ENCODE peak calls at places on chromosomes 2 and 18, in eight cellular contexts. K is left ventricle myocardium inferior, M is body of pancreas, F is neural progenitor cell, S is fibroblast of lung, E is IMR-90, P is endodermal cell, H is suprapubic skin. R is an unnamed sample.
A peak's percentile ranks its signal among the peaks of the same experiment; 100 is the strongest.

GRCh38 chr2:98761267-98761781 is 30.4 kb upstream of the MGAT4A start:
- DNase-seq in K (no peak), M (no peak), F (no peak), S (no peak), E (no peak), P (no peak), H (no peak), R (no peak)

GRCh38 chr2:85481818-85482777 is 56.9 kb upstream of the MAT2A start:
- DNase-seq in K (no peak), M (no peak), F (no peak), S (no peak), E (no peak), P (no peak), H (no peak), R (no peak)

GRCh38 chr18:36411745-36412168 is 114.2 kb downstream of the FHOD3 start:
- DNase-seq in K (no peak), M (no peak), F (peak; percentile 66), S (no peak), E (peak; percentile 19), P (peak; percentile 90), H (no peak), R (no peak)

GRCh38 chr2:216849987-216850386 is 9.9 kb downstream of the TNP1 start:
- DNase-seq in K (peak; percentile 68), M (peak; percentile 63), F (no peak), S (peak; percentile 49), E (no peak), P (no peak), H (no peak), R (peak; percentile 73)

GRCh38 chr2:209496586-209496982 is 72.7 kb downstream of the MAP2 start:
- DNase-seq in K (no peak), M (no peak), F (no peak), S (peak; percentile 75), E (peak; percentile 40), P (no peak), H (no peak), R (no peak)

GRCh38 chr2:46831037-46831868 is 84.4 kb downstream of the MCFD2 start:
- DNase-seq in K (no peak), M (no peak), F (no peak), S (peak; percentile 64), E (peak; percentile 76), P (no peak), H (no peak), R (no peak)

GRCh38 chr2:138615257-138615656 is 113.7 kb downstream of the SPOPL start:
- DNase-seq in K (no peak), M (no peak), F (no peak), S (peak; percentile 81), E (peak; percentile 80), P (no peak), H (no peak), R (no peak)

GRCh38 chr2:172845008-172845670 is 109.5 kb downstream of the RAPGEF4 start:
- DNase-seq in K (no peak), M (no peak), F (no peak), S (no peak), E (no peak), P (no peak), H (no peak), R (no peak)

DNA sequence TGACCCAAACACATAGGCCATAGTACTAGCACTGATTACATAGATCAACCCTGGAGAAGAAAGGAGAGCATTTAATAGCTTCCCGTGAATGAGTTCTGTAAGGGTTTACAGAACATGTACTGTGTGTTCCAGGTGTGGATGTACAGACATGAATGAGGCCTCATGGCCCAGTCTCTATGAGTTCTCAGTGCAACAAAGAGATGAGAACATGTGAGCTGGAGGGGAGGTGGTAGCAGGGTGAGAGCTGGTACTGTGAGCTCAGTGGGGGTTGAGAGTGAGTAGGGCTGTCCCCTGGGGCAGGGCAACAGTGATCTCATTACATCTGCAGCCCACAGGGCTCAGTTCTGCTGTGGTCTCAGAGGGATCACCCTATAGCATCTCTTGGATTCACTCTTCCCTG is 42.6 kb upstream of the SPRED2 start:
- DNase-seq in K (no peak), M (no peak), F (no peak), S (no peak), E (no peak), P (no peak), H (no peak), R (no peak)
- H3K9me3 ChIP-seq in K (peaks cover 24% of the 10 kb centered on the region), M (no peaks in the 10 kb centered on the region), F (no peaks in the 10 kb centered on the region), S (no peaks in the 10 kb centered on the region), E (peaks cover 8% of the 10 kb centered on the region), P (peaks cover 14% of the 10 kb centered on the region), H (no peaks in the 10 kb centered on the region), R (no peaks in the 10 kb centered on the region)

DNA sequence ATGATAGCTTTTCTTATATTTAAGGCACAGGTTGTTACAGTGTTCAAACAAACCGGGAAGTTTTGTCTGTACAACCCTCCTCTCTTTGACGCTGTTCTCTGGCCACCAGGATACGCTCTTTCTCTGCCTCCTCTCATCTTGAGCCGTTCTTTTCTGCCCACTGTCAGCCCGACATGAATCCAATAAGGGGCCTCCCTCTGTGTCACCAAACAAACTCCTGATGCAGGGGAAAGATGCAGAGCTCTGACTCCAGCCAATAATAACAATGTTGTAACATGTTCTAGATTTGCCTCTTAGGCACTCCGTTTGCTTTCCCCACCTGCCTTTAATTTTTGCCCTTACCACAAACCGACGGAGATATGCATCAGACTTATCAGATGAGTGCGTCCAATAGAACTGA is 449.3 kb downstream of the SLC4A3 start:
- DNase-seq in K (no peak), M (no peak), F (peak; percentile 75), S (peak; percentile 88), E (peak; percentile 42), P (peak; percentile 69), H (no peak), R (no peak)
- TF ChIP-seq CTCF in K (peak; percentile 39), M (no peak), F (peak; percentile 57), S (peak; percentile 53), E (peak; percentile 20), P (peak; percentile 69), H (no peak), R (no peak)

GRCh38 chr2:62202019-62202722 is 6.3 kb downstream of the B3GNT2 start:
- DNase-seq in K (no peak), M (no peak), F (no peak), S (no peak), E (no peak), P (peak; percentile 43), H (no peak), R (no peak)
- H3K4me3 ChIP-seq in K (no peak overlapping the region), M (no peak overlapping the region), F (no peak overlapping the region), S (no peak overlapping the region), E (no peak overlapping the region), P (peak overlapping the region; percentile 93), H (no peak overlapping the region), R (no peak overlapping the region)

GRCh38 chr2:5231287-5231686 is 460.9 kb upstream of the SOX11 start:
- DNase-seq in K (no peak), M (no peak), F (no peak), S (no peak), E (no peak), P (no peak), H (no peak), R (no peak)

GRCh38 chr2:5236308-5236707 is 455.9 kb upstream of the SOX11 start:
- DNase-seq in K (no peak), M (no peak), F (peak; percentile 69), S (no peak), E (no peak), P (peak; percentile 57), H (no peak), R (no peak)

GRCh38 chr2:5230879-5231278 is 461.3 kb upstream of the SOX11 start:
- DNase-seq in K (no peak), M (no peak), F (no peak), S (no peak), E (no peak), P (no peak), H (no peak), R (no peak)

GRCh38 chr2:5230443-5230842 is 461.7 kb upstream of the SOX11 start:
- DNase-seq in K (no peak), M (no peak), F (no peak), S (no peak), E (no peak), P (no peak), H (no peak), R (no peak)

DNA sequence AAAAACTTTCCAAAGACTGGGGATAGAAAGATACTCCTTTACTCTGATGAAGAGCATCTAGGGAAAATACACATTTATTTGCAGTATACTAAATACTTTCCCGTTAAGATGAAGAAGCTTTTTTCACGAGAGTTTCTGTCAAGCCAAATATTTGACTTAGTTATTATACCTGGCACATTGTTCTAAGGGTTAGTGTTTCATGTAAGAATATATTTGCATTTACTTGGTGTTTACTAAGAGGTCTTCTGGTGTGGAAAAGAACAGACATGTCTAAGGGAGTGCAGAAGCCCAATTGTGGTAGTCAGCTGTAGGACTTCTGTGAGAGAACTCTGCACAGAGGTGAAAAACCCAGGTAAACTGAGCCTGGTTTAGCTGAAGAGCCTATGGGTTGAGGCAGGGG is 457.6 kb upstream of the SOX11 start:
- DNase-seq in K (no peak), M (no peak), F (no peak), S (no peak), E (no peak), P (no peak), H (no peak), R (no peak)
- H3K9me3 ChIP-seq in K (peaks cover 12% of the 10 kb centered on the region), M (no peaks in the 10 kb centered on the region), F (no peaks in the 10 kb centered on the region), S (no peaks in the 10 kb centered on the region), E (peaks cover 20% of the 10 kb centered on the region), P (no peaks in the 10 kb centered on the region), H (peaks cover 6% of the 10 kb centered on the region), R (no peaks in the 10 kb centered on the region)

DNA sequence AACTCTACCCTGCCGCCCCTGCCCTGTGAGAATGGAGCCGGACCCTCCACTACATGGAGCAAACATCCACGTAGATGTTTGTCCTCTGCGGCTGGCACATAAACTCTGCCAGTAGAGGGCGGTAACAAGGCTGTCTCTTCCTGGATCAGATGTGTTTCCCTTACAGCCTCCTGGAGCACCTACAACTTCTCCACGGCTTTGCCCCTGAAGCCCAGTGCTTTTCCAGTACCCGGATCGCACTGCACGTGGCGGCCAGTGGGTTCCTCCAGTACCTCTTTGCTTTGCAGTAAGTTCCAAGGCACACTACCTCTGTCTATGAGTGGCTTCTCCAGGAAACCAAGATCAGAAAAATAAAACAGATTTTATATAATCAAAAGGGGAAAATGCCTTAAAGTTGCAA is 651.3 kb downstream of the DCDC2C start:
- DNase-seq in K (no peak), M (peak; percentile 24), F (peak; percentile 60), S (no peak), E (no peak), P (peak; percentile 91), H (no peak), R (no peak)
- TF ChIP-seq CTCF in K (peak; percentile 35), M (peak; percentile 43), F (peak; percentile 63), S (no peak), E (no peak), P (peak; percentile 91), H (no peak), R (no peak)

GRCh38 chr2:13390676-13391075 is 673.9 kb downstream of the TRIB2 start:
- DNase-seq in K (no peak), M (no peak), F (no peak), S (no peak), E (no peak), P (no peak), H (no peak), R (no peak)
- H3K4me3 ChIP-seq in K (no peak overlapping the region), M (no peak overlapping the region), F (no peak overlapping the region), S (no peak overlapping the region), E (no peak overlapping the region), P (no peak overlapping the region), H (no peak overlapping the region), R (no peak overlapping the region)

R was measured in RWPE2.